ENCODE peak calls at places on chromosomes 7 and 10, in seven cellular contexts. T is stomach, N is uterus, I is Karpas-422, C is germinal center, U is OCI-M1, Y is astrocyte of the hippocampus. Q is an unnamed sample.

GRCh38 chr7:111527545-111527944 is 34.7 kb downstream of the IMMP2L start:
- DNase-seq in T (no peak), N (no peak), I (peak; percentile 68), C (peak; percentile 22), U (peak; percentile 61), Y (no peak), Q (no peak)

GRCh38 chr10:35194906-35195305 is 68.3 kb downstream of the CREM start:
- DNase-seq in T (no peak), N (no peak), I (peak; percentile 68), C (peak; percentile 15), U (peak; percentile 62), Y (peak; percentile 56), Q (no peak)

GRCh38 chr7:27560706-27561235 is 101.9 kb downstream of the HIBADH start:
- DNase-seq in T (no peak), N (no peak), I (no peak), C (no peak), U (no peak), Y (peak; percentile 50), Q (no peak)

GRCh38 chr7:142240546-142240945 is 17.3 kb downstream of the PRSS58 start:
- DNase-seq in T (no peak), N (no peak), I (no peak), C (no peak), U (no peak), Y (no peak), Q (no peak)

GRCh38 chr10:131246775-131247174 is 64.7 kb downstream of the TCERG1L start:
- DNase-seq in T (no peak), N (no peak), I (no peak), C (no peak), U (no peak), Y (no peak), Q (no peak)

GRCh38 chr10:31669367-31669766 is 259.3 kb downstream of the ARHGAP12 start:
- DNase-seq in T (no peak), N (no peak), I (no peak), C (no peak), U (no peak), Y (peak; percentile 29), Q (no peak)

GRCh38 chr10:64976150-64976549 is 1454.9 kb downstream of the REEP3 start:
- DNase-seq in T (no peak), N (no peak), I (no peak), C (no peak), U (no peak), Y (no peak), Q (no peak)

GRCh38 chr10:130301026-130301892 is 165.1 kb downstream of the GLRX3 start:
- DNase-seq in T (no peak), N (no peak), I (no peak), C (no peak), U (peak; percentile 79), Y (no peak), Q (peak; percentile 26)

GRCh38 chr7:34916267-34916666 is 121.0 kb downstream of the DPY19L1 start:
- DNase-seq in T (no peak), N (no peak), I (no peak), C (no peak), U (no peak), Y (no peak), Q (no peak)

GRCh38 chr10:22737587-22737986 is 23.2 kb upstream of the PIP4K2A start:
- DNase-seq in T (no peak), N (peak; percentile 18), I (no peak), C (no peak), U (peak; percentile 82), Y (peak; percentile 44), Q (peak; percentile 55)

GRCh38 chr10:124267231-124267885 is 151.4 kb downstream of the OAT start:
- DNase-seq in T (no peak), N (no peak), I (no peak), C (no peak), U (no peak), Y (peak; percentile 51), Q (no peak)

GRCh38 chr10:12872577-12872976 is 128.9 kb downstream of the CCDC3 start:
- DNase-seq in T (no peak), N (no peak), I (no peak), C (no peak), U (no peak), Y (no peak), Q (no peak)

GRCh38 chr7:110522751-110523200 is 568.2 kb upstream of the LRRN3 start:
- DNase-seq in T (no peak), N (no peak), I (no peak), C (no peak), U (no peak), Y (peak; percentile 61), Q (no peak)

GRCh38 chr10:8402469-8403074 is 348.1 kb downstream of the GATA3 start:
- DNase-seq in T (no peak), N (no peak), I (no peak), C (no peak), U (no peak), Y (no peak), Q (no peak)